ENCODE peak calls at places on chromosomes 5 and 9, in six cellular contexts. N is lower leg skin; O is heart right ventricle; P is cerebellum; M is activated CD4-positive, alpha-beta T cell treated with anti-CD3 and anti-CD28 coated beads for 1 hour; R is T-helper 2 cell. Y is an unnamed sample.

GRCh38 chr5:8057764-8058163 is 188.8 kb downstream of the MTRR start:
- DNase-seq in M (no peak), P (no peak), N (no peak), R (no peak), O (no peak), Y (no peak)

GRCh38 chr9:75457474-75458011 is 369.2 kb downstream of the OSTF1 start:
- DNase-seq in R (no peak), O (no peak), P (no peak), M (no peak), N (no peak), Y (no peak)

GRCh38 chr9:126564128-126564527 is 49.6 kb upstream of the LMX1B start:
- DNase-seq in P (no peak), M (no peak), O (no peak), R (no peak), N (no peak), Y (no peak)

GRCh38 chr5:33888582-33888981 is 3.2 kb downstream of the ADAMTS12 start:
- DNase-seq in M (no peak), P (no peak), N (no peak), R (no peak), O (no peak), Y (no peak)

GRCh38 chr9:91044354-91044753 is 242.7 kb downstream of the SYK start:
- DNase-seq in P (no peak), N (peak), O (no peak), R (no peak), M (no peak), Y (no peak)

GRCh38 chr5:60670764-60671163 is 29.2 kb downstream of the DEPDC1B start:
- DNase-seq in R (no peak), M (no peak), N (no peak), P (no peak), O (no peak), Y (no peak)

GRCh38 chr9:137383453-137384115 is 39.4 kb downstream of the EXD3 start:
- DNase-seq in N (peak), M (no peak), P (no peak), O (no peak), R (no peak), Y (no peak)

GRCh38 chr9:34659592-34660253 is 2.7 kb downstream of the CCL27 start:
- DNase-seq in R (no peak), O (no peak), P (no peak), N (no peak), M (no peak), Y (no peak)

GRCh38 chr5:170362625-170363024 is 26.5 kb downstream of the KCNMB1 start:
- DNase-seq in M (no peak), N (no peak), R (no peak), P (peak), O (no peak), Y (peak)

GRCh38 chr5:81756016-81756415 is 5.1 kb upstream of the SSBP2 start:
- DNase-seq in M (no peak), N (no peak), O (no peak), R (no peak), P (no peak), Y (no peak)